ENCODE peak calls at places on chromosomes 12 and 14, in four cellular contexts. Z is H1, W is GM23248, M is neural progenitor cell. P is an unnamed sample.

GRCh38 chr14:52856139-52856538 is 64.7 kb upstream of the GNPNAT1 start:
- DNase-seq in Z (no peak), W (no peak), M (no peak), P (no peak)

GRCh38 chr14:54343276-54344121 is 53.3 kb upstream of the CDKN3 start:
- DNase-seq in Z (no peak), W (no peak), M (peak), P (peak)

GRCh38 chr14:103695331-103696026 is 19.8 kb downstream of the XRCC3 start:
- DNase-seq in Z (no peak), W (no peak), M (no peak), P (no peak)

GRCh38 chr12:18752280-18752920 is 14.5 kb downstream of the CAPZA3 start:
- DNase-seq in Z (no peak), W (peak), M (peak), P (peak)

GRCh38 chr14:74552623-74553022 is 59.1 kb downstream of the ISCA2 start:
- DNase-seq in Z (no peak), W (peak), M (no peak), P (no peak)

GRCh38 chr14:67416085-67416484 is 4.1 kb upstream of the PLEK2 start:
- DNase-seq in Z (no peak), W (no peak), M (no peak), P (no peak)

GRCh38 chr14:77849711-77850110 is 49.8 kb downstream of the ADCK1 start:
- DNase-seq in Z (no peak), W (peak), M (no peak), P (peak)

GRCh38 chr12:19707948-19708409 is 268.7 kb downstream of the AEBP2 start:
- DNase-seq in Z (no peak), W (peak), M (no peak), P (peak)

GRCh38 chr12:81797100-81797499 is 38.0 kb upstream of the PPFIA2 start:
- DNase-seq in Z (no peak), W (peak), M (peak), P (peak)

GRCh38 chr12:25994252-25994651 is 35.8 kb downstream of the RASSF8 start:
- DNase-seq in Z (no peak), W (peak), M (no peak), P (peak)

GRCh38 chr14:86683525-86683924 is 1153.6 kb downstream of the FLRT2 start:
- DNase-seq in Z (no peak), W (no peak), M (no peak), P (no peak)

GRCh38 chr12:123984903-123985302 is 11.9 kb downstream of the ZNF664 start:
- DNase-seq in Z (no peak), W (no peak), M (no peak), P (no peak)

GRCh38 chr14:68563256-68564131 is 229.4 kb downstream of the ZFP36L1 start:
- DNase-seq in Z (no peak), W (no peak), M (no peak), P (peak)

GRCh38 chr14:87994974-87995373 is 2.0 kb upstream of the GALC start:
- DNase-seq in Z (no peak), W (no peak), M (no peak), P (no peak)

GRCh38 chr12:58727526-58727925 is 192.8 kb downstream of the LRIG3 start:
- DNase-seq in Z (no peak), W (peak), M (no peak), P (no peak)

GRCh38 chr14:61569783-61570182 is 125.5 kb upstream of the HIF1A start:
- DNase-seq in Z (no peak), W (peak), M (no peak), P (peak)

GRCh38 chr12:126389215-126389841 is 1324.1 kb downstream of the AACS start:
- DNase-seq in Z (no peak), W (peak), M (no peak), P (no peak)

GRCh38 chr14:68405959-68406358 is 386.9 kb downstream of the ZFP36L1 start:
- DNase-seq in Z (no peak), W (peak), M (no peak), P (peak)

GRCh38 chr12:78192979-78193378 is 362.3 kb downstream of the NAV3 start:
- DNase-seq in Z (no peak), W (peak), M (no peak), P (no peak)

GRCh38 chr14:92865674-92866073 is 57.3 kb upstream of the CHGA start:
- DNase-seq in Z (no peak), W (no peak), M (no peak), P (no peak)

GRCh38 chr14:92704036-92704804 is 44.2 kb downstream of the LGMN start:
- DNase-seq in Z (no peak), W (no peak), M (no peak), P (no peak)

GRCh38 chr12:76470028-76470939 is 89.3 kb downstream of the OSBPL8 start:
- DNase-seq in Z (no peak), W (peak), M (no peak), P (peak)

GRCh38 chr12:11718768-11719253 is 69.3 kb downstream of the ETV6 start:
- DNase-seq in Z (no peak), W (peak), M (peak), P (peak)

GRCh38 chr14:71529855-71530254 is 402.4 kb upstream of the RGS6 start:
- DNase-seq in Z (no peak), W (peak), M (no peak), P (no peak)

GRCh38 chr14:71321556-71322315 is 414.5 kb downstream of the PCNX1 start:
- DNase-seq in Z (no peak), W (peak), M (peak), P (peak)

GRCh38 chr14:101709962-101710891 is 51.3 kb upstream of the PPP2R5C start:
- DNase-seq in Z (no peak), W (no peak), M (no peak), P (peak)

GRCh38 chr12:3458041-3458440 is 33.0 kb upstream of the PRMT8 start:
- DNase-seq in Z (no peak), W (no peak), M (no peak), P (peak)

GRCh38 chr12:49243631-49244030 is 21.3 kb upstream of the TUBA1C start:
- DNase-seq in Z (no peak), W (no peak), M (no peak), P (no peak)
- H2AFZ ChIP-seq in Z (no peak), W (no peak), M (no peak), P (no peak)

DNA sequence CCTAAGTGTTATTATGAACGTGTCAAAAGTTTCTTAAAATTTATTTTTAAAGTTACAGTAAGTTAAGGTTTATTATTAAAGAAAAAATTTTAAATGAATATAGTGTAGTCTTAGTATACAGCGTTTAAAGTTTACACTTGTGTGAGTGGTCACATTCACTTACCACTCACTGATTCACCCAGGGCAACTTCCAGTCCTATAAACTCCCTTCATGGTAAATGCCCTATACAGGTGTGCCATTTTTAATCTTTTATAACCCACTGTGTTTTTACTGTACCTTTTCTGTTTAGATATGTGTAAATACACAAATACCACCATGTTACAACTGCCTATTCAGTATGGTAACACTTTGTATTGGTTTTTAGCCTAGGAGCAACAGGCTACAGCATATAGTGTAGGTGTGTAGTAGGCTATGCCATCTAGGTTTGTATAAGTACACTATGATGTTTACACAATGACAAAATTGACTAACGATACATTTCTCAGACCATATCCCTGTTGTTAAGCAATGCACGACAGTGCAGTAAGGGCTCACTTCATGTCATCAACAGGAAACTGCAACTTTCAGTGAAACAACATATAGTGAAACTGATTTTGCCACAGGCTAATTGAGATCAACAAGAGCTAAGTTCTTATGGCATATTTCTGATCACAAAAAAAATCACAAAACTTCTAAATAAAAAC is 112.0 kb upstream of the TMCC3 start:
- DNase-seq in Z (no peak), W (no peak), M (no peak), P (peak)
- H2AFZ ChIP-seq in Z (no peak), W (no peak), M (no peak), P (no peak)

GRCh38 chr12:54217309-54217661 is 28.5 kb upstream of the SMUG1 start:
- DNase-seq in Z (no peak), W (no peak), M (no peak), P (no peak)
- H2AFZ ChIP-seq in Z (no peak), W (peak), M (peak), P (peak)

GRCh38 chr14:91389173-91389572 is 28.4 kb downstream of the CCDC88C start:
- DNase-seq in Z (no peak), W (no peak), M (no peak), P (no peak)

GRCh38 chr14:91387996-91388395 is 29.6 kb downstream of the CCDC88C start:
- DNase-seq in Z (peak), W (no peak), M (no peak), P (no peak)

GRCh38 chr14:91388551-91388975 is 29.1 kb downstream of the CCDC88C start:
- DNase-seq in Z (no peak), W (no peak), M (no peak), P (no peak)

GRCh38 chr14:91385227-91385626 is 32.4 kb downstream of the CCDC88C start:
- DNase-seq in Z (no peak), W (no peak), M (no peak), P (no peak)

GRCh38 chr14:91387135-91387849 is 30.3 kb downstream of the CCDC88C start:
- DNase-seq in Z (no peak), W (no peak), M (no peak), P (no peak)
- H2AFZ ChIP-seq in Z (no peak), W (no peak), M (no peak), P (no peak)

DNA sequence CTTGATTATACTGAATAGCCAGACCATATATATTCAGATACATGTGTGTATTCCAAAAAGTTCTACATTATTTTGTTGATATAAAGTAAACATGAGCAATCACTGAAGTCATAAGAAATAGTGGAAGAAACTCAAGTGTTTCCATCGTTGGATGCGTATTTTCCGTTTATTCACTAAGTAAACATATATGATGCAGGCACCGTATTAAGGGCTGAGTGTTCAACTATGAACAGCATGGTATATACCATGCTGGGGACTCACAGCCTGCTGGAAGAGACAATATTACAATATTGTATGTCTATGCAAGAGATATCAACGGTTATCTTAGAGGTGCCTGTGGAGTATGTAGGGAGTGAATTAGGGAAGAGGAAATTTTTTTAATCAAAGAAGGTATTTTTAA is 1.2 kb downstream of the PYROXD1 start:
- DNase-seq in Z (no peak), W (peak), M (no peak), P (peak)
- H2AFZ ChIP-seq in Z (no peak), W (peak), M (peak), P (no peak)

DNA sequence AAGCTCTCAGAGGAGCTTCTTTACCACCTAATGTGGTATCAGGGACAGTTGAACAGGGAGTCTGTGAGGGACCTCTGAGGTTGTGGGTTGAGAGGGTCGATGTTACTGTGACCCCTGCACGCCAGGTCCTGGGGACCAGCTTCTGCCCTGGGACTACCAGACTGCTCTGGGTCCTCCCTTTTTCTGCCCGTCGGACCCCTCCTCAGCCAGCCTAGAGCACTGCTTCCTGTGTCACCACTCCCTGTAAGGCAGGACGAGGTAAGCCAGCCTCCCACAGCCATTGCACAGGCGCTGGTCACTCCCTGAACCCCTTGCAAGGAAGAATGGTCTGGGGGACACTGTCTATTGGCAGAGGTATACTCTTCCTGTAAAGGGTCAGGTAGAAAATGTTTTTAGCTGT is 38.1 kb downstream of the SYNE3 start:
- DNase-seq in Z (no peak), W (no peak), M (no peak), P (no peak)
- H2AFZ ChIP-seq in Z (no peak), W (no peak), M (no peak), P (no peak)

GRCh38 chr12:51419473-51420228 is 5.0 kb upstream of the SLC4A8 start:
- DNase-seq in Z (no peak), W (peak), M (peak), P (peak)
- H2AFZ ChIP-seq in Z (no peak), W (no peak), M (peak), P (no peak)

DNA sequence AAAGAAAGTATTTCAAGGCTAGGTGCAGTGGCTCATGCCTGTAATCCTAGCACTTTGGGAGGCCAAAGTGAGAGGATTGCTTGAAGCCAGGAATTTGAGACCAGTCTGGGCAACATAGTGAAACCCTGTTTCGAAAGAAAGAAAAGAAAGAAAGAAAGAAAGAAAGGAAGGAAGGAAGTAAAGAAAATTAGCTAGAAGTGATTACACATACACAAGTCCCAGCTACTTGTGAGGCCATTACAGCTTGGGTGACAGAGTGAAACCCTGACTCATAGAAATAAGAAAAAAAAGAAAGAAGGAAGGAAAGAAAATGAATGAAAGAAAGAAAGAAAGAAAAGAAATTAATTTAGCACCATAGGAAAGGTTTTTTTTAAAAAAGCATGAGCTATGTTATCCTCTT is 33.3 kb upstream of the PPP1CC start:
- DNase-seq in Z (no peak), W (no peak), M (no peak), P (no peak)
- H2AFZ ChIP-seq in Z (no peak), W (no peak), M (no peak), P (no peak)